ENCODE peak calls at places on chromosomes 6 and 20, in nine cellular contexts. One of them, this sample, is unnamed.

GRCh38 chr20:12030470-12030869 is 112.8 kb downstream of the BTBD3 start:
- DNase-seq in adrenal gland: no peak
- DNase-seq in body of pancreas: peak; percentile 16
- DNase-seq in PC-3: no peak
- DNase-seq in NT2/D1: no peak
- DNase-seq in lung: no peak
- DNase-seq in CD4-positive, alpha-beta memory T cell: no peak
- DNase-seq in right lobe of liver: no peak
- DNase-seq in fibroblast of lung: peak; percentile 11
- DNase-seq in this sample: no peak

GRCh38 chr6:105272783-105273182 is 93.0 kb upstream of the POPDC3 start:
- DNase-seq in PC-3: peak; percentile 42
- DNase-seq in lung: no peak
- DNase-seq in NT2/D1: no peak
- DNase-seq in fibroblast of lung: peak; percentile 15
- DNase-seq in body of pancreas: peak; percentile 72
- DNase-seq in CD4-positive, alpha-beta memory T cell: no peak
- DNase-seq in adrenal gland: peak; percentile 18
- DNase-seq in right lobe of liver: no peak
- DNase-seq in this sample: peak; percentile 42

GRCh38 chr6:7262037-7262461 is 51.0 kb downstream of the SSR1 start:
- DNase-seq in fibroblast of lung: no peak
- DNase-seq in PC-3: no peak
- DNase-seq in CD4-positive, alpha-beta memory T cell: no peak
- DNase-seq in body of pancreas: peak; percentile 44
- DNase-seq in right lobe of liver: no peak
- DNase-seq in NT2/D1: no peak
- DNase-seq in lung: peak; percentile 39
- DNase-seq in adrenal gland: peak; percentile 73
- DNase-seq in this sample: peak; percentile 32

GRCh38 chr6:38179300-38179699 is 359.8 kb downstream of the ZFAND3 start:
- DNase-seq in body of pancreas: no peak
- DNase-seq in NT2/D1: no peak
- DNase-seq in right lobe of liver: no peak
- DNase-seq in CD4-positive, alpha-beta memory T cell: no peak
- DNase-seq in lung: no peak
- DNase-seq in fibroblast of lung: no peak
- DNase-seq in adrenal gland: no peak
- DNase-seq in PC-3: no peak
- DNase-seq in this sample: no peak

GRCh38 chr6:35185302-35185681 is 28.5 kb upstream of the SCUBE3 start:
- DNase-seq in NT2/D1: no peak
- DNase-seq in adrenal gland: peak; percentile 49
- DNase-seq in CD4-positive, alpha-beta memory T cell: no peak
- DNase-seq in PC-3: peak; percentile 94
- DNase-seq in right lobe of liver: peak; percentile 39
- DNase-seq in fibroblast of lung: peak; percentile 28
- DNase-seq in lung: peak; percentile 53
- DNase-seq in body of pancreas: peak; percentile 33
- DNase-seq in this sample: no peak

GRCh38 chr6:101146389-101146788 is 247.1 kb upstream of the GRIK2 start:
- DNase-seq in fibroblast of lung: peak; percentile 15
- DNase-seq in right lobe of liver: no peak
- DNase-seq in body of pancreas: no peak
- DNase-seq in PC-3: peak; percentile 80
- DNase-seq in NT2/D1: no peak
- DNase-seq in lung: no peak
- DNase-seq in adrenal gland: no peak
- DNase-seq in CD4-positive, alpha-beta memory T cell: no peak
- DNase-seq in this sample: no peak

GRCh38 chr6:46129301-46129633 is 522 bp upstream of the ENPP4 start:
- DNase-seq in NT2/D1: no peak
- DNase-seq in CD4-positive, alpha-beta memory T cell: no peak
- DNase-seq in adrenal gland: no peak
- DNase-seq in PC-3: no peak
- DNase-seq in lung: no peak
- DNase-seq in fibroblast of lung: no peak
- DNase-seq in body of pancreas: no peak
- DNase-seq in right lobe of liver: no peak
- DNase-seq in this sample: no peak

GRCh38 chr6:52285174-52286068 is 879 bp upstream of the MCM3 start:
- DNase-seq in body of pancreas: no peak
- DNase-seq in adrenal gland: no peak
- DNase-seq in right lobe of liver: no peak
- DNase-seq in lung: no peak
- DNase-seq in CD4-positive, alpha-beta memory T cell: no peak
- DNase-seq in PC-3: peak; percentile 23
- DNase-seq in fibroblast of lung: peak; percentile 43
- DNase-seq in NT2/D1: no peak
- DNase-seq in this sample: no peak

GRCh38 chr6:26305097-26305841 is 59.7 kb upstream of the BTN3A2 start:
- DNase-seq in fibroblast of lung: peak; percentile 84
- DNase-seq in NT2/D1: no peak
- DNase-seq in right lobe of liver: peak; percentile 46
- DNase-seq in PC-3: peak; percentile 25
- DNase-seq in lung: no peak
- DNase-seq in adrenal gland: peak; percentile 60
- DNase-seq in body of pancreas: peak; percentile 67
- DNase-seq in CD4-positive, alpha-beta memory T cell: peak; percentile 74
- DNase-seq in this sample: peak; percentile 64

GRCh38 chr6:113050010-113050893 is 703.1 kb downstream of the RFPL4B start:
- DNase-seq in adrenal gland: no peak
- DNase-seq in NT2/D1: no peak
- DNase-seq in lung: no peak
- DNase-seq in body of pancreas: no peak
- DNase-seq in CD4-positive, alpha-beta memory T cell: no peak
- DNase-seq in PC-3: peak; percentile 7
- DNase-seq in right lobe of liver: no peak
- DNase-seq in fibroblast of lung: no peak
- DNase-seq in this sample: no peak

GRCh38 chr20:44765647-44766367 is 20.1 kb downstream of the KCNK15 start:
- DNase-seq in right lobe of liver: no peak
- DNase-seq in fibroblast of lung: no peak
- DNase-seq in PC-3: peak; percentile 49
- DNase-seq in lung: no peak
- DNase-seq in NT2/D1: no peak
- DNase-seq in body of pancreas: no peak
- DNase-seq in CD4-positive, alpha-beta memory T cell: no peak
- DNase-seq in adrenal gland: peak; percentile 35
- DNase-seq in this sample: no peak

GRCh38 chr6:16466778-16467177 is 228.4 kb downstream of the GMPR start:
- DNase-seq in body of pancreas: no peak
- DNase-seq in PC-3: no peak
- DNase-seq in lung: no peak
- DNase-seq in adrenal gland: no peak
- DNase-seq in CD4-positive, alpha-beta memory T cell: no peak
- DNase-seq in right lobe of liver: no peak
- DNase-seq in fibroblast of lung: no peak
- DNase-seq in NT2/D1: no peak
- DNase-seq in this sample: no peak

GRCh38 chr6:146894624-146895023 is 295.9 kb downstream of the ADGB start:
- DNase-seq in adrenal gland: no peak
- DNase-seq in right lobe of liver: no peak
- DNase-seq in fibroblast of lung: no peak
- DNase-seq in body of pancreas: no peak
- DNase-seq in NT2/D1: no peak
- DNase-seq in lung: no peak
- DNase-seq in CD4-positive, alpha-beta memory T cell: no peak
- DNase-seq in PC-3: no peak
- DNase-seq in this sample: no peak

GRCh38 chr6:146896960-146897701 is 298.4 kb downstream of the ADGB start:
- DNase-seq in adrenal gland: no peak
- DNase-seq in body of pancreas: no peak
- DNase-seq in lung: no peak
- DNase-seq in NT2/D1: no peak
- DNase-seq in right lobe of liver: no peak
- DNase-seq in fibroblast of lung: no peak
- DNase-seq in CD4-positive, alpha-beta memory T cell: no peak
- DNase-seq in PC-3: no peak
- DNase-seq in this sample: no peak

GRCh38 chr6:146895101-146895771 is 296.5 kb downstream of the ADGB start:
- DNase-seq in body of pancreas: no peak
- DNase-seq in right lobe of liver: no peak
- DNase-seq in NT2/D1: no peak
- DNase-seq in adrenal gland: no peak
- DNase-seq in PC-3: no peak
- DNase-seq in fibroblast of lung: no peak
- DNase-seq in lung: no peak
- DNase-seq in CD4-positive, alpha-beta memory T cell: no peak
- DNase-seq in this sample: no peak

GRCh38 chr6:146896062-146896813 is 297.5 kb downstream of the ADGB start:
- DNase-seq in fibroblast of lung: no peak
- DNase-seq in PC-3: no peak
- DNase-seq in adrenal gland: no peak
- DNase-seq in right lobe of liver: no peak
- DNase-seq in body of pancreas: no peak
- DNase-seq in lung: no peak
- DNase-seq in CD4-positive, alpha-beta memory T cell: no peak
- DNase-seq in NT2/D1: no peak
- DNase-seq in this sample: no peak

GRCh38 chr6:146895772-146896061 is 296.9 kb downstream of the ADGB start:
- DNase-seq in lung: no peak
- DNase-seq in fibroblast of lung: no peak
- DNase-seq in right lobe of liver: no peak
- DNase-seq in adrenal gland: no peak
- DNase-seq in CD4-positive, alpha-beta memory T cell: no peak
- DNase-seq in NT2/D1: no peak
- DNase-seq in body of pancreas: no peak
- DNase-seq in PC-3: no peak
- DNase-seq in this sample: no peak
- H3K27me3 ChIP-seq in lung: no peaks in the 10 kb centered on the region
- H3K27me3 ChIP-seq in fibroblast of lung: no peaks in the 10 kb centered on the region
- H3K27me3 ChIP-seq in right lobe of liver: no peaks in the 10 kb centered on the region
- H3K27me3 ChIP-seq in adrenal gland: no peaks in the 10 kb centered on the region
- H3K27me3 ChIP-seq in CD4-positive, alpha-beta memory T cell: no peaks in the 10 kb centered on the region
- H3K27me3 ChIP-seq in NT2/D1: no peaks in the 10 kb centered on the region
- H3K27me3 ChIP-seq in body of pancreas: no peaks in the 10 kb centered on the region
- H3K27me3 ChIP-seq in PC-3: no peaks in the 10 kb centered on the region
- H3K27me3 ChIP-seq in this sample: no peaks in the 10 kb centered on the region

DNA sequence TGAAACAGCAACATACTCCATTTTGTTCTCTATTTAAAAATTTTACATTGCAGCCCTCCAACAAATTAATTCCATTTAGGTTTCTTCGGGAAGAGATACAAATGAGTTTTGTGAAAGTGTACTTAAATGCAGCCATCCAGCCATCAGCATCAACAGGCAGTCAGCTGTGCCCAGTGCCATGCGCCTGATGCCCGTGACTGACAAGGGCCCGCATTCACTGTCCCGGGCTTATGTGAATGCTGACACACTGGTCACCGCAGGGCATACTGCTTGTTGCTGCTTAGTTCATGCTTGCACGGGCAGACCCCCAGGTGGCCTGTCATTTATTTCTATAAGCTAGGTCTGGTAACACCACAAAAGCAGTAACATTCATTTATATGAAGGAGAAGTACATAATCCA is 224.9 kb upstream of the QKI start:
- DNase-seq in body of pancreas: no peak
- DNase-seq in PC-3: no peak
- DNase-seq in fibroblast of lung: no peak
- DNase-seq in right lobe of liver: no peak
- DNase-seq in NT2/D1: no peak
- DNase-seq in lung: no peak
- DNase-seq in CD4-positive, alpha-beta memory T cell: no peak
- DNase-seq in adrenal gland: no peak
- DNase-seq in this sample: no peak
- H3K4me3 ChIP-seq in body of pancreas: no peak overlapping the region
- H3K4me3 ChIP-seq in PC-3: no peak overlapping the region
- H3K4me3 ChIP-seq in fibroblast of lung: no peak overlapping the region
- H3K4me3 ChIP-seq in right lobe of liver: no peak overlapping the region
- H3K4me3 ChIP-seq in NT2/D1: no peak overlapping the region
- H3K4me3 ChIP-seq in lung: no peak overlapping the region
- H3K4me3 ChIP-seq in CD4-positive, alpha-beta memory T cell: no peak overlapping the region
- H3K4me3 ChIP-seq in adrenal gland: no peak overlapping the region
- H3K4me3 ChIP-seq in this sample: no peak overlapping the region

GRCh38 chr6:89888871-89889270 is 5.4 kb upstream of the GJA10 start:
- DNase-seq in adrenal gland: no peak
- DNase-seq in CD4-positive, alpha-beta memory T cell: no peak
- DNase-seq in NT2/D1: no peak
- DNase-seq in fibroblast of lung: no peak
- DNase-seq in PC-3: peak; percentile 17
- DNase-seq in right lobe of liver: no peak
- DNase-seq in body of pancreas: no peak
- DNase-seq in lung: no peak
- DNase-seq in this sample: no peak

GRCh38 chr6:89887452-89888137 is 6.7 kb upstream of the GJA10 start:
- DNase-seq in adrenal gland: no peak
- DNase-seq in right lobe of liver: no peak
- DNase-seq in CD4-positive, alpha-beta memory T cell: peak; percentile 9
- DNase-seq in PC-3: no peak
- DNase-seq in fibroblast of lung: peak; percentile 2
- DNase-seq in lung: no peak
- DNase-seq in body of pancreas: no peak
- DNase-seq in NT2/D1: no peak
- DNase-seq in this sample: no peak

GRCh38 chr6:89886378-89887120 is 7.7 kb upstream of the GJA10 start:
- DNase-seq in fibroblast of lung: no peak
- DNase-seq in right lobe of liver: no peak
- DNase-seq in adrenal gland: no peak
- DNase-seq in PC-3: no peak
- DNase-seq in lung: no peak
- DNase-seq in body of pancreas: no peak
- DNase-seq in CD4-positive, alpha-beta memory T cell: no peak
- DNase-seq in NT2/D1: no peak
- DNase-seq in this sample: no peak

DNA sequence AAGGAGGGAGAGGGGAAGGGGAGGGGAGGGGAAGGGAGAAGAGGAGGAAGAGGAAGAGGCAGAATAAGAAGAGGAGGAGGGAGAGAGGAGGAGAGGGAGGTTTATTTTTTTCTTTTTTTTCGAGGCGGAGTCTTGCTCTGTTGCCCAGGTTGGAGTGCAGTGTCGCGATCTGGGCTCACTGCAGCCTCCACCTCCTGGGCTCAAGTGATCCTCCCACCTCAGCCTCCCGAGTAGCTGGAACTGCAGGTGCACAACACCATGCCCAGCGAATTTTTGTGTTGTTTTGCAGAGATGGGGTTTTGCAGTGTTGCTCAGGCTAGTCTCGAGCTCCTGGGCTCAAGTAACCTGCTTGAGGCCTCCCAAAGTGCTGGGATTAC is 6.1 kb upstream of the GJA10 start:
- DNase-seq in body of pancreas: no peak
- DNase-seq in fibroblast of lung: no peak
- DNase-seq in PC-3: no peak
- DNase-seq in lung: no peak
- DNase-seq in right lobe of liver: no peak
- DNase-seq in NT2/D1: no peak
- DNase-seq in CD4-positive, alpha-beta memory T cell: no peak
- DNase-seq in adrenal gland: no peak
- DNase-seq in this sample: no peak
- H3K27me3 ChIP-seq in body of pancreas: no peaks in the 10 kb centered on the region
- H3K27me3 ChIP-seq in fibroblast of lung: no peaks in the 10 kb centered on the region
- H3K27me3 ChIP-seq in PC-3: no peaks in the 10 kb centered on the region
- H3K27me3 ChIP-seq in lung: no peaks in the 10 kb centered on the region
- H3K27me3 ChIP-seq in right lobe of liver: no peaks in the 10 kb centered on the region
- H3K27me3 ChIP-seq in NT2/D1: peaks cover 3% of the 10 kb centered on the region
- H3K27me3 ChIP-seq in CD4-positive, alpha-beta memory T cell: no peaks in the 10 kb centered on the region
- H3K27me3 ChIP-seq in adrenal gland: peaks cover 3% of the 10 kb centered on the region
- H3K27me3 ChIP-seq in this sample: peaks cover 5% of the 10 kb centered on the region

DNA sequence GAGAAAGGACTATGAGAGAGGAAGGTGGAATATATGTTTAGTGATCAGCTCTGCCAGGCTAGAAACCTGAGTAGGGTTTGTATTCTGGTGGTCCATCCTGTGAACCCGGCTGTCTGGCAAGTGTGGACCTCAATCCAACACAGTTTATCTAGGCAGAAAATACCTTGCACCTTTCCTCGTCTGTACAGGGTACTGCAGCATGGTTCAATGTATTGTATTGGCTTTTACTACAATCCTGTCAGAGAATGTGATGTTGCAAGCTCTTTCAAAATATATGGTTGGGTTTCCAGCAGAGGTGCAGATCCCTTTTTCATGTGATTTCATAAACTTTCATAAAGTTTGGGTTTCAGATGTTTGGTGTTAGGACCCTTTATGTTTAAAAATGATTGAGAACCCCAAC is 106.7 kb downstream of the RTN4IP1 start:
- DNase-seq in adrenal gland: no peak
- DNase-seq in body of pancreas: no peak
- DNase-seq in fibroblast of lung: no peak
- DNase-seq in NT2/D1: no peak
- DNase-seq in lung: no peak
- DNase-seq in PC-3: no peak
- DNase-seq in CD4-positive, alpha-beta memory T cell: no peak
- DNase-seq in right lobe of liver: no peak
- DNase-seq in this sample: peak; percentile 10
- H3K4me3 ChIP-seq in adrenal gland: no peak overlapping the region
- H3K4me3 ChIP-seq in body of pancreas: no peak overlapping the region
- H3K4me3 ChIP-seq in fibroblast of lung: no peak overlapping the region
- H3K4me3 ChIP-seq in NT2/D1: no peak overlapping the region
- H3K4me3 ChIP-seq in lung: no peak overlapping the region
- H3K4me3 ChIP-seq in PC-3: no peak overlapping the region
- H3K4me3 ChIP-seq in CD4-positive, alpha-beta memory T cell: peak overlapping the region; percentile 58
- H3K4me3 ChIP-seq in right lobe of liver: no peak overlapping the region
- H3K4me3 ChIP-seq in this sample: no peak overlapping the region